ENCODE peak calls at places on chromosomes 11 and 22, in six cellular contexts. C, Y, A, T, Q and X are unnamed samples.

GRCh38 chr11:93196816-93197382 is 892 bp downstream of the SLC36A4 start:
- DNase-seq in T (no peak), C (peak; percentile 5), Y (no peak), Q (peak; percentile 49), A (no peak), X (no peak)

GRCh38 chr11:11987503-11988022 is 20.9 kb downstream of the DKK3 start:
- DNase-seq in T (no peak), Q (peak; percentile 54), C (no peak), A (peak; percentile 35), Y (no peak), X (no peak)

GRCh38 chr11:69658606-69659450 is 16.3 kb downstream of the LTO1 start:
- DNase-seq in Y (no peak), C (no peak), T (no peak), A (no peak), Q (no peak), X (no peak)

GRCh38 chr11:453564-453963 is 3.5 kb downstream of the PTDSS2 start:
- DNase-seq in T (no peak), Q (no peak), C (no peak), Y (no peak), A (no peak), X (no peak)

GRCh38 chr22:21948824-21949568 is 3.7 kb downstream of the PPM1F start:
- DNase-seq in Y (no peak), T (no peak), Q (no peak), A (no peak), C (no peak), X (no peak)

GRCh38 chr11:315051-315481 is 1.2 kb downstream of the IFITM1 start:
- DNase-seq in Q (no peak), Y (no peak), C (no peak), T (no peak), A (no peak), X (no peak)

GRCh38 chr11:107017433-107018227 is 646 bp downstream of the GUCY1A2 start:
- DNase-seq in Q (peak; percentile 27), C (peak; percentile 20), T (no peak), A (peak; percentile 13), Y (no peak), X (peak; percentile 29)

GRCh38 chr11:7600205-7600775 is 73.0 kb downstream of the CYB5R2 start:
- DNase-seq in A (peak; percentile 17), Y (no peak), C (peak; percentile 81), T (peak; percentile 70), Q (peak; percentile 77), X (peak; percentile 20)

GRCh38 chr11:130599073-130599654 is 150.7 kb downstream of the ADAMTS15 start:
- DNase-seq in C (no peak), T (no peak), Q (peak; percentile 61), Y (no peak), A (no peak), X (no peak)

GRCh38 chr22:38088723-38089473 is 4.9 kb upstream of the SLC16A8 start:
- DNase-seq in T (no peak), Y (no peak), C (no peak), Q (peak; percentile 36), A (no peak), X (no peak)

GRCh38 chr11:111526501-111526900 is 11.9 kb downstream of the HOATZ start:
- DNase-seq in Y (no peak), Q (peak; percentile 72), C (peak; percentile 64), A (peak; percentile 82), T (no peak), X (peak; percentile 87)